ENCODE peak calls at places on chromosomes 11 and 22, in eight cellular contexts. I, A, P, T, L, J, M and E are unnamed samples.

GRCh38 chr11:10666556-10666955 is 27.0 kb downstream of the IRAG1 start:
- DNase-seq in T (no peak), P (no peak), A (no peak), I (no peak), J (peak; percentile 61), L (no peak), M (no peak), E (no peak)

GRCh38 chr11:13280777-13281176 is 3.2 kb downstream of the BMAL1 start:
- DNase-seq in M (no peak), T (no peak), I (no peak), A (no peak), J (no peak), P (no peak), L (no peak), E (no peak)

GRCh38 chr11:38448284-38448683 is 1850.2 kb upstream of the RAG2 start:
- DNase-seq in J (peak; percentile 50), M (no peak), P (no peak), I (no peak), A (no peak), L (no peak), T (no peak), E (no peak)

GRCh38 chr22:30262917-30263741 is 3.5 kb downstream of the OSM start:
- DNase-seq in I (peak; percentile 79), M (peak; percentile 74), L (peak; percentile 82), J (peak; percentile 65), A (peak; percentile 84), T (peak; percentile 92), P (peak; percentile 52), E (peak; percentile 69)

GRCh38 chr22:30196141-30196866 is 50.3 kb downstream of the LIF start:
- DNase-seq in J (peak; percentile 100), I (peak; percentile 72), A (peak; percentile 86), M (peak; percentile 83), L (peak; percentile 87), T (peak; percentile 91), P (peak; percentile 82), E (peak; percentile 87)

GRCh38 chr11:44940424-44940823 is 10.3 kb downstream of the TP53I11 start:
- DNase-seq in I (no peak), T (no peak), M (no peak), P (peak; percentile 34), J (no peak), A (no peak), L (no peak), E (no peak)

GRCh38 chr11:61899146-61899841 is 7.9 kb upstream of the FADS3 start:
- DNase-seq in I (peak; percentile 84), M (peak; percentile 84), L (peak; percentile 91), T (peak; percentile 100), P (peak; percentile 63), J (peak; percentile 68), A (peak; percentile 93), E (peak; percentile 93)

GRCh38 chr11:64516226-64516625 is 74.8 kb upstream of the SLC22A12 start:
- DNase-seq in M (no peak), J (no peak), P (no peak), L (no peak), I (no peak), A (no peak), T (no peak), E (no peak)

GRCh38 chr11:35969089-35970046 is 25.5 kb downstream of the LDLRAD3 start:
- DNase-seq in P (peak; percentile 71), L (peak; percentile 50), A (peak; percentile 63), I (peak; percentile 56), J (no peak), M (no peak), T (no peak), E (no peak)

GRCh38 chr11:598005-598680 is 17.6 kb downstream of the IRF7 start:
- DNase-seq in P (no peak), J (no peak), I (no peak), M (no peak), L (no peak), T (no peak), A (no peak), E (no peak)

GRCh38 chr11:69437001-69437875 is 44.2 kb upstream of the LINC01488 start:
- DNase-seq in L (peak; percentile 84), I (no peak), P (no peak), M (no peak), A (peak; percentile 87), J (no peak), T (peak; percentile 67), E (no peak)

GRCh38 chr11:23570828-23571227 is 710.6 kb upstream of the CCDC179 start:
- DNase-seq in A (no peak), L (no peak), J (peak; percentile 47), T (no peak), I (no peak), P (no peak), M (no peak), E (no peak)

GRCh38 chr11:71988050-71988449 is 10.7 kb upstream of the IL18BP start:
- DNase-seq in L (no peak), M (peak; percentile 78), J (peak; percentile 72), A (no peak), T (no peak), I (no peak), P (no peak), E (no peak)

GRCh38 chr11:90134420-90135003 is at the start of gene NAALAD2:
- DNase-seq in P (peak; percentile 5), J (peak; percentile 67), M (peak; percentile 35), A (peak; percentile 65), I (no peak), T (peak; percentile 74), L (peak; percentile 46), E (peak; percentile 50)

DNA sequence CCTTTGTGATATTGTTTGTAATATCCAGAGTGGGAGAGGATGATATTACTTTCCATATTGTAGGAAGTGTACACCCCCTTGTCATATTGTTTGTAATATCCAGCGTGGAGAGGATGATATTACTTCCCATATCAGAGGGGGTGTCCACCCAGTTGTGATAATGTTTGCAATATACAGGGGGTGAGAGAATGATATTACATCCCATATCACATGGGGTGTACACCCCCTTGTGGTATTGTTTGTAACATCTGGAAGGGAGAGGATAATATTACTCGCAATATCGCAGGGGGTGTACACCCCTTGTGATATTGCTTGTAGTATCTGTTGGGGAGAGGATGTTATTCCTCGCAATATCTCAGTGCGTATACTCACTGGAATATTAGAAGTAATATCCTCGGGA is 61.5 kb downstream of the PRSS23 start:
- DNase-seq in I (no peak), P (no peak), J (no peak), T (no peak), M (no peak), L (no peak), A (no peak), E (no peak)
- TF ChIP-seq CTCF in I (no peak), P (no peak), J (no peak), T (no peak), M (no peak), L (no peak), A (no peak), E (no peak)

DNA sequence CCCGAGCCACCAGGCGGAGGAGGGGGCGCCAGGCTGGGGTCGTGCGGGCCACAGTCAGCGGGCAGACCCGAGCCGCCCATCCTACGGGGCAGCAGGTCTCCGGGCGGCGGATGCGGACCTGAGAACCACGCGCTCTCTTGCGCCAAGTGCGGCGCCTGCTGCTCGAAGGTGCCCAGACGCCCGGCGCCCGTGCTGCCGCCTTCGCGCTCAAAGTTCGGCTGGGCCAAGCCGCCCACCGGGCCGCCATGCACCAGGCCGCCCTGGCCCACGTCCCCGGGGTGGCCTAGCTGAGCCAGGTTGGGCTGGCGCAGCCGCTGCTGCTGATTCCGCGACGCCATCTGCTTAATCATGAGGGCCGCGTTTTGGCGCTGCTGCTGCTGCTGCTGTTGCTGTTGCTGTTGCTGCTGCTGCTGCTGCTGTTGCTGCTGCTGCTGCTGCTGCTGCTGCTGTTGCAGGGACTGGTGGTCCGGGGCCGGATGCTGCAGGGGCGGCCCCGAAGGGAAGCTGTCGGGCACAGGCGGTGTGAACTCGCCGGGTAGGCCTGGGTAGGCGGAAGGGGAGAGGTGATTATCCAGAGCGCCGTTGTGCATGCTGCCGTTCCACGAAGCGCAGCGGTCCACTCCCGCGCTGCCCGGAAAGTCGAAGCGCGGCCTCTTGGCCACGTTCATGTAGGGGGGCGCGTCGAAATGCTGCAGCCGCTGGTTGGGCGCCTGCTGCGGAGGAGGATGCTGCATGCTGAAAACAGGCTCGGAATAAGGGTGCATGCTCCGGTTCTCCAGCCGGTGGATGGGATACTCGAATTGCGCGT is 2.8 kb downstream of the MN1 start:
- DNase-seq in P (no peak), T (no peak), M (peak; percentile 9), L (no peak), I (no peak), J (no peak), A (no peak), E (no peak)
- H3K27me3 ChIP-seq in P (no peaks in the 10 kb centered on the region), T (peaks cover 21% of the 10 kb centered on the region), M (no peaks in the 10 kb centered on the region), L (peaks cover 42% of the 10 kb centered on the region), I (peaks cover 22% of the 10 kb centered on the region), J (no peaks in the 10 kb centered on the region), A (peaks cover 24% of the 10 kb centered on the region), E (peaks cover 10% of the 10 kb centered on the region)

GRCh38 chr11:67272327-67273259 is 6.3 kb downstream of the GRK2 start:
- DNase-seq in M (peak; percentile 16), P (no peak), T (peak; percentile 82), J (no peak), I (peak; percentile 46), L (peak; percentile 48), A (peak; percentile 66), E (peak; percentile 33)
- TF ChIP-seq CTCF in M (no peak), P (no peak), T (no peak), J (no peak), I (no peak), L (no peak), A (no peak), E (no peak)

GRCh38 chr11:2811206-2812091 is 74.1 kb downstream of the CDKN1C start:
- DNase-seq in J (no peak), M (no peak), A (peak; percentile 62), P (no peak), I (no peak), T (peak; percentile 66), L (peak; percentile 46), E (peak; percentile 28)

GRCh38 chr11:2808850-2809847 is 76.4 kb downstream of the CDKN1C start:
- DNase-seq in M (peak; percentile 56), A (no peak), T (peak; percentile 65), P (no peak), I (peak; percentile 45), L (peak; percentile 32), J (no peak), E (peak; percentile 15)

GRCh38 chr11:2809854-2810253 is 75.7 kb downstream of the CDKN1C start:
- DNase-seq in P (no peak), L (no peak), T (no peak), A (no peak), J (no peak), M (no peak), I (no peak), E (no peak)

GRCh38 chr11:2812371-2812991 is 73.1 kb downstream of the CDKN1C start:
- DNase-seq in A (peak; percentile 67), J (no peak), L (peak; percentile 60), P (no peak), T (peak; percentile 78), M (peak; percentile 75), I (no peak), E (peak; percentile 82)

DNA sequence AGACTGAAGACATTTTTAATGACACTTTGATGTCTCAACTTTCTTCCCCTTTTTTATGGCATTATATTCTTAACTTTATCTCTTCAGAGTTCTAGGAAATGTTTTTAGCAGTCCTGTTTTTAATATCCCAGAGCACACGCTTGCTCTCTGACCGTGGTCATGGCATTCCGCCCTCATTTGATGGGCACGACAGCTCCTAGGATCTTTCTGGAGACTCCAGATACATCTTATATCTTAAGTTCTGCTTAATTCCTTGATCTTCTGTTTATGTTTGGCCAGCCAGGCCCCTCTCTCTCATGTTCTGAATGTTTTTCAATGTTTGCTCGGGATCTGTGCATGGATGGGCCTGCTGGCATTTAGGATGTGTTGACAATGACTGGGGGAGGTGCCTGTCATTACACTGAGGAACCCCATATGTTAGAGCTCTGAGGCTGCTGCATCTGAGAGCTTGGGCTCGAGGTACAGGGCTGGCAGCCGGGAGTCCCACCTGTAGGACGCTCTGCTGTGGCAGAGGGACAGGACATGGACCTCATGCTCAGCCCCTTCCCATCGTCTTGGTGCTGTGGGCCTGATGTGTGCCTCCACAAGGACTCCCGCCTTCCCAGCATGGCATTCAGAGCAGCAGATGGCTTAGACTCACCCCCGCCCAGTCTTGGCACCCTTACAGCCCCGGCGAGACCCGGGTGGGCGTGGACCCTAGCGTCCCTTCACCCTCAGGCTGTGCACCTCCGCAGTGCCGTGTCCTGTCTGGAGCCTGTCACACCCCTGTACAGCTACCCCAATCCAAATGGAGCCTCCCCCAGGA is 75.0 kb downstream of the CDKN1C start:
- DNase-seq in T (peak; percentile 47), J (no peak), P (no peak), I (no peak), M (peak; percentile 31), A (peak; percentile 56), L (peak; percentile 25), E (peak; percentile 18)
- H3K27me3 ChIP-seq in T (no peaks in the 10 kb centered on the region), J (peaks cover 18% of the 10 kb centered on the region), P (no peaks in the 10 kb centered on the region), I (no peaks in the 10 kb centered on the region), M (no peaks in the 10 kb centered on the region), A (no peaks in the 10 kb centered on the region), L (no peaks in the 10 kb centered on the region), E (no peaks in the 10 kb centered on the region)